ENCODE peak calls at places on chromosomes 16 and 17, in seven cellular contexts. One of them, this sample, is unnamed.

GRCh38 chr16:6889106-6889505 is 443.5 kb upstream of the RBFOX1 start:
- DNase-seq in GM23248: no peak
- DNase-seq in GM18507: no peak
- DNase-seq in transverse colon: no peak
- DNase-seq in AG09309: no peak
- DNase-seq in GM12878: no peak
- DNase-seq in glomerular endothelial cell: no peak
- DNase-seq in this sample: no peak

GRCh38 chr17:32563583-32563982 is 76.8 kb downstream of the CDK5R1 start:
- DNase-seq in glomerular endothelial cell: no peak
- DNase-seq in transverse colon: no peak
- DNase-seq in AG09309: no peak
- DNase-seq in GM18507: no peak
- DNase-seq in GM23248: no peak
- DNase-seq in GM12878: no peak
- DNase-seq in this sample: no peak

GRCh38 chr17:76872221-76872873 is 4.1 kb downstream of the MGAT5B start:
- DNase-seq in AG09309: peak
- DNase-seq in GM18507: no peak
- DNase-seq in glomerular endothelial cell: peak
- DNase-seq in GM23248: peak
- DNase-seq in transverse colon: peak
- DNase-seq in GM12878: no peak
- DNase-seq in this sample: no peak

GRCh38 chr17:17514993-17515920 is 19.1 kb upstream of the RASD1 start:
- DNase-seq in GM12878: no peak
- DNase-seq in transverse colon: no peak
- DNase-seq in GM23248: no peak
- DNase-seq in AG09309: peak
- DNase-seq in GM18507: no peak
- DNase-seq in glomerular endothelial cell: no peak
- DNase-seq in this sample: no peak

GRCh38 chr16:72317378-72317777 is 145.4 kb upstream of the PMFBP1 start:
- DNase-seq in GM23248: peak
- DNase-seq in GM18507: no peak
- DNase-seq in glomerular endothelial cell: no peak
- DNase-seq in AG09309: peak
- DNase-seq in GM12878: no peak
- DNase-seq in transverse colon: no peak
- DNase-seq in this sample: no peak

GRCh38 chr16:12646490-12647274 is 157.0 kb downstream of the CPPED1 start:
- DNase-seq in transverse colon: no peak
- DNase-seq in glomerular endothelial cell: peak
- DNase-seq in GM23248: peak
- DNase-seq in GM18507: no peak
- DNase-seq in AG09309: no peak
- DNase-seq in GM12878: peak
- DNase-seq in this sample: peak

GRCh38 chr17:62627904-62628603 is 584 bp downstream of the MRC2 start:
- DNase-seq in GM12878: no peak
- DNase-seq in GM23248: peak
- DNase-seq in AG09309: no peak
- DNase-seq in transverse colon: peak
- DNase-seq in GM18507: no peak
- DNase-seq in glomerular endothelial cell: no peak
- DNase-seq in this sample: peak

GRCh38 chr16:10297341-10298006 is 88.4 kb upstream of the ATF7IP2 start:
- DNase-seq in GM23248: no peak
- DNase-seq in transverse colon: peak
- DNase-seq in glomerular endothelial cell: no peak
- DNase-seq in GM18507: peak
- DNase-seq in GM12878: peak
- DNase-seq in AG09309: no peak
- DNase-seq in this sample: no peak

GRCh38 chr16:11297492-11298142 is 16.5 kb upstream of the PRM1 start:
- DNase-seq in AG09309: peak
- DNase-seq in GM12878: peak
- DNase-seq in GM18507: peak
- DNase-seq in glomerular endothelial cell: no peak
- DNase-seq in GM23248: peak
- DNase-seq in transverse colon: peak
- DNase-seq in this sample: peak

GRCh38 chr16:5560084-5560483 is 462.5 kb upstream of the EEF2KMT start:
- DNase-seq in GM23248: peak
- DNase-seq in glomerular endothelial cell: no peak
- DNase-seq in transverse colon: no peak
- DNase-seq in AG09309: no peak
- DNase-seq in GM12878: no peak
- DNase-seq in GM18507: no peak
- DNase-seq in this sample: no peak

GRCh38 chr16:50462793-50463507 is 85.2 kb upstream of the NKD1 start:
- DNase-seq in transverse colon: no peak
- DNase-seq in glomerular endothelial cell: no peak
- DNase-seq in GM23248: no peak
- DNase-seq in AG09309: no peak
- DNase-seq in GM18507: no peak
- DNase-seq in GM12878: no peak
- DNase-seq in this sample: no peak